ENCODE peak calls at places on chromosomes 11 and 22, in four cellular contexts. B is upper lobe of right lung, M is HFFc6, X is fibroblast of pulmonary artery. F is an unnamed sample.

GRCh38 chr11:116073854-116074837 is 569.9 kb upstream of the CADM1 start:
- DNase-seq in M (no peak), X (no peak), B (no peak), F (no peak)

GRCh38 chr22:20885557-20886323 is 26.9 kb downstream of the SNAP29 start:
- DNase-seq in B (peak), M (peak), X (peak), F (peak)

GRCh38 chr11:112157274-112157766 is 6.6 kb downstream of the IL18 start:
- DNase-seq in M (peak), X (peak), B (no peak), F (peak)

GRCh38 chr11:76789443-76789719 is 6.2 kb downstream of the TSKU start:
- DNase-seq in X (no peak), M (no peak), B (peak), F (no peak)

GRCh38 chr22:36383110-36383581 is 4.6 kb downstream of the MYH9 start:
- DNase-seq in M (peak), B (no peak), X (peak), F (no peak)

GRCh38 chr11:66985508-66986177 is 10.5 kb downstream of the C11orf86 start:
- DNase-seq in B (no peak), M (no peak), X (no peak), F (no peak)

GRCh38 chr11:117072517-117073218 is 25.6 kb downstream of the SIK3 start:
- DNase-seq in M (peak), X (peak), B (no peak), F (peak)

GRCh38 chr11:80182906-80183305 is 742.1 kb upstream of the TENM4 start:
- DNase-seq in X (no peak), M (no peak), B (no peak), F (no peak)

GRCh38 chr11:42239102-42239501 is 779.6 kb upstream of the LRRC4C start:
- DNase-seq in X (peak), B (no peak), M (peak), F (no peak)

GRCh38 chr11:69151811-69152210 is 3.9 kb upstream of the SMIM38 start:
- DNase-seq in B (peak), M (no peak), X (peak), F (no peak)

GRCh38 chr11:69647349-69647748 is 6.4 kb downstream of the CCND1 start:
- DNase-seq in M (no peak), B (peak), X (no peak), F (no peak)

GRCh38 chr11:35305670-35306382 is 113.5 kb downstream of the SLC1A2 start:
- DNase-seq in M (peak), B (no peak), X (peak), F (no peak)

GRCh38 chr11:118338637-118339061 is 3.9 kb downstream of the CD3D start:
- DNase-seq in M (no peak), B (no peak), X (peak), F (no peak)

GRCh38 chr22:46653596-46653995 is 33.4 kb downstream of the GRAMD4 start:
- DNase-seq in M (no peak), X (no peak), B (no peak), F (no peak)

GRCh38 chr22:23579870-23580585 is at the start of gene IGLL1:
- DNase-seq in M (no peak), X (no peak), B (no peak), F (no peak)

GRCh38 chr22:44680058-44680457 is 21.9 kb upstream of the PRR5 start:
- DNase-seq in M (no peak), B (no peak), X (no peak), F (no peak)

GRCh38 chr11:77171254-77171653 is 43.2 kb downstream of the MYO7A start:
- DNase-seq in B (no peak), M (no peak), X (no peak), F (no peak)

GRCh38 chr11:44923080-44923479 is 27.6 kb downstream of the TP53I11 start:
- DNase-seq in X (no peak), B (no peak), M (no peak), F (no peak)

GRCh38 chr11:126547161-126547560 is 191.7 kb downstream of the ST3GAL4 start:
- DNase-seq in X (peak), B (no peak), M (peak), F (peak)

GRCh38 chr11:2472428-2473186 is 27.8 kb downstream of the KCNQ1 start:
- DNase-seq in X (no peak), B (peak), M (no peak), F (no peak)

GRCh38 chr11:71998649-71999310 is at the start of gene IL18BP:
- DNase-seq in B (peak), X (no peak), M (no peak), F (no peak)

GRCh38 chr11:116725434-116726221 is 47.2 kb downstream of the BUD13 start:
- DNase-seq in M (no peak), X (peak), B (peak), F (peak)

GRCh38 chr11:44226472-44226871 is 83.5 kb downstream of the ALX4 start:
- DNase-seq in M (no peak), X (no peak), B (no peak), F (no peak)

GRCh38 chr11:12802418-12803085 is 128.3 kb downstream of the TEAD1 start:
- DNase-seq in M (peak), X (peak), B (peak), F (no peak)

GRCh38 chr11:116776522-116776984 is 3.8 kb upstream of the BUD13 start:
- DNase-seq in B (no peak), X (no peak), M (no peak), F (no peak)

GRCh38 chr11:64900263-64900678 is 16.7 kb downstream of the ATG2A start:
- DNase-seq in B (no peak), X (no peak), M (no peak), F (no peak)

GRCh38 chr11:86537541-86538222 is 134.7 kb downstream of the ME3 start:
- DNase-seq in M (no peak), X (peak), B (no peak), F (no peak)

GRCh38 chr11:34594603-34595002 is 26.3 kb upstream of the EHF start:
- DNase-seq in X (no peak), B (no peak), M (no peak), F (no peak)

GRCh38 chr11:15707971-15708370 is 593.2 kb downstream of the INSC start:
- DNase-seq in M (no peak), X (peak), B (no peak), F (peak)

GRCh38 chr11:71384561-71384960 is 63.6 kb downstream of the DHCR7 start:
- DNase-seq in M (no peak), X (no peak), B (no peak), F (no peak)

GRCh38 chr11:46260161-46260560 is 17.3 kb upstream of the CREB3L1 start:
- DNase-seq in B (no peak), M (no peak), X (no peak), F (no peak)

GRCh38 chr11:120682866-120683265 is 171.3 kb downstream of the GRIK4 start:
- DNase-seq in X (peak), B (no peak), M (peak), F (no peak)
- TF ChIP-seq CTCF in X (no peak), B (no peak), M (no peak), F (no peak)

GRCh38 chr11:92717240-92717639 is 252.2 kb upstream of the MTNR1B start:
- DNase-seq in X (no peak), M (no peak), B (no peak), F (no peak)
- TF ChIP-seq CTCF in X (no peak), M (no peak), B (no peak), F (no peak)

DNA sequence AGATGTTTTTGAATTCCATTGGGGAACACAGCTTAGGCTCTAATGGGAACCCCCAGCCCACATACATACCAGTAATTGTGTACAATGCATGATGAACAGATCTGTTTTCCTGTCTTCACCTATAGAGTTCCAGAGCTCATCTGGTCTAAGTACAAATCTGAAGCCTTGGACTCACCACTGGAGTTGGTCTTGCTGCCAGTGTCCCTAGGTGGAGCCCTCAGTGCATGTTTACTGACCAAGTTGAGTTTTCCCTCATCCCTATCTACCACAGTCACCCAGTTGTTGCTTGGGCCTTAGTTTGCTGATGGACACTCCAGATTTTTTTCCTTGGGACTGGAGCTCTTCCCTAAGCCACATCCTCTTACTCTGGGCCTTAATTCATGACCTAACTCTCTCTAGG is 159.2 kb upstream of the DDI1 start:
- DNase-seq in M (peak), X (peak), B (no peak), F (no peak)
- TF ChIP-seq CTCF in M (peak), X (peak), B (no peak), F (no peak)

GRCh38 chr22:19085233-19086043 is 36.8 kb downstream of the DGCR2 start:
- DNase-seq in X (peak), B (peak), M (peak), F (no peak)
- TF ChIP-seq CTCF in X (peak), B (peak), M (peak), F (peak)

DNA sequence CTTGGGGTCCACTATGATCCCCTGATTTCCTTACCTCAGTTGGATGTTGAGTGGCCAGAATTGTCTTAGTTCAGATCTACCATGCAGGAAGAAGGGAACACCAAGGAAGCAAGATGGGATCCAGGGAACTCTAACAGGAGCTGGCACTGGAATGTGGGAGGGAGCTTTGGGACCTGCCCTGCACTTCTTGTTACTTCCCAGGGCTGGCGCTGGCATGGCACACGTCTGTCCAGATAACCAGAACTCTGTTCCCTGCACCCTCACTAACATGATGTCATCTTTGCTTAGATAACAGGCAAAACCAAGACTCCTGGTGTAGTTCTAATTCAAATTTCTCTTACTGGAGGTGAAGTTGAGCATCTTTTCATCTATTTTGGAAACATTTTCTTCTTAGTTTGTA is 550.0 kb downstream of the MN1 start:
- DNase-seq in B (no peak), M (no peak), X (no peak), F (no peak)
- TF ChIP-seq CTCF in B (no peak), M (no peak), X (no peak), F (no peak)

GRCh38 chr11:104343578-104343977 is 179.6 kb upstream of the PDGFD start:
- DNase-seq in X (peak), M (no peak), B (no peak), F (no peak)
- TF ChIP-seq CTCF in X (peak), M (peak), B (peak), F (peak)